ENCODE peak calls at places on chromosomes 5 and 9, in nine cellular contexts. G, X, O, E, S, V, J, Z and R are unnamed samples.

GRCh38 chr5:67303356-67303755 is 106.8 kb upstream of the CD180 start:
- DNase-seq in G (no peak), X (no peak), O (no peak), E (peak), S (no peak), V (peak), J (no peak), Z (no peak), R (no peak)

GRCh38 chr5:107359033-107359915 is 311.5 kb downstream of the EFNA5 start:
- DNase-seq in G (no peak), X (no peak), O (no peak), E (peak), S (no peak), V (peak), J (no peak), Z (no peak), R (no peak)

GRCh38 chr9:88106492-88106891 is 31.8 kb downstream of the SPATA31C2 start:
- DNase-seq in G (no peak), X (no peak), O (no peak), E (peak), S (no peak), V (no peak), J (peak), Z (peak), R (peak)

GRCh38 chr9:137028281-137029057 is 432 bp upstream of the ABCA2 start:
- DNase-seq in G (peak), X (peak), O (peak), E (peak), S (peak), V (peak), J (peak), Z (no peak), R (peak)

GRCh38 chr5:88979244-88979643 is 96.3 kb upstream of the MEF2C start:
- DNase-seq in G (no peak), X (no peak), O (no peak), E (peak), S (no peak), V (peak), J (no peak), Z (no peak), R (no peak)

GRCh38 chr5:62790348-62790747 is 211.7 kb downstream of the LRRC70 start:
- DNase-seq in G (no peak), X (no peak), O (no peak), E (peak), S (no peak), V (peak), J (no peak), Z (no peak), R (no peak)

GRCh38 chr5:54964405-54964804 is 21.0 kb downstream of the ESM1 start:
- DNase-seq in G (no peak), X (no peak), O (no peak), E (no peak), S (no peak), V (no peak), J (no peak), Z (no peak), R (no peak)

GRCh38 chr9:117938086-117938485 is 233.9 kb downstream of the TLR4 start:
- DNase-seq in G (no peak), X (no peak), O (no peak), E (no peak), S (no peak), V (no peak), J (no peak), Z (no peak), R (no peak)

GRCh38 chr5:107524111-107524510 is 146.6 kb downstream of the EFNA5 start:
- DNase-seq in G (no peak), X (no peak), O (no peak), E (no peak), S (no peak), V (peak), J (no peak), Z (no peak), R (no peak)

GRCh38 chr5:172444110-172444510 is 10.2 kb downstream of the SH3PXD2B start:
- DNase-seq in G (no peak), X (no peak), O (no peak), E (peak), S (no peak), V (peak), J (no peak), Z (no peak), R (no peak)

GRCh38 chr9:93093449-93094293 is 2.3 kb upstream of the CARD19 start:
- DNase-seq in G (no peak), X (peak), O (no peak), E (no peak), S (no peak), V (no peak), J (no peak), Z (no peak), R (no peak)

GRCh38 chr5:110401881-110402280 is 324.6 kb downstream of the TMEM232 start:
- DNase-seq in G (no peak), X (no peak), O (no peak), E (peak), S (no peak), V (peak), J (no peak), Z (no peak), R (no peak)

GRCh38 chr5:10320793-10321192 is 13.1 kb upstream of the CMBL start:
- DNase-seq in G (no peak), X (peak), O (no peak), E (no peak), S (no peak), V (no peak), J (no peak), Z (no peak), R (no peak)

GRCh38 chr9:91500509-91501011 is 76.9 kb upstream of the NFIL3 start:
- DNase-seq in G (no peak), X (no peak), O (no peak), E (peak), S (no peak), V (peak), J (no peak), Z (no peak), R (no peak)

GRCh38 chr9:134624827-134625181 is 16.8 kb upstream of the COL5A1 start:
- DNase-seq in G (no peak), X (peak), O (no peak), E (peak), S (no peak), V (peak), J (no peak), Z (no peak), R (no peak)

GRCh38 chr5:1468247-1468612 is 23.0 kb upstream of the SLC6A3 start:
- DNase-seq in G (no peak), X (peak), O (no peak), E (peak), S (no peak), V (no peak), J (no peak), Z (no peak), R (peak)

GRCh38 chr5:111074244-111074643 is 2.7 kb downstream of the TSLP start:
- DNase-seq in G (no peak), X (no peak), O (no peak), E (no peak), S (no peak), V (no peak), J (no peak), Z (no peak), R (no peak)

GRCh38 chr5:56567278-56567677 is 248.1 kb upstream of the MAP3K1 start:
- DNase-seq in G (no peak), X (no peak), O (no peak), E (no peak), S (no peak), V (no peak), J (no peak), Z (no peak), R (no peak)

GRCh38 chr9:120592210-120592609 is 12.2 kb upstream of the CDK5RAP2 start:
- DNase-seq in G (no peak), X (no peak), O (no peak), E (no peak), S (no peak), V (no peak), J (no peak), Z (no peak), R (no peak)

GRCh38 chr9:89635007-89635742 is 30.4 kb downstream of the GADD45G start:
- DNase-seq in G (no peak), X (no peak), O (no peak), E (peak), S (no peak), V (no peak), J (peak), Z (no peak), R (no peak)

GRCh38 chr9:92506184-92506857 is 24.0 kb upstream of the ASPN start:
- DNase-seq in G (no peak), X (no peak), O (no peak), E (peak), S (no peak), V (peak), J (no peak), Z (no peak), R (no peak)

GRCh38 chr5:6743161-6743560 is 29.9 kb downstream of the TENT4A start:
- DNase-seq in G (no peak), X (peak), O (no peak), E (no peak), S (no peak), V (no peak), J (no peak), Z (no peak), R (no peak)

GRCh38 chr9:121738969-121739368 is 87.5 kb downstream of the DAB2IP start:
- DNase-seq in G (no peak), X (no peak), O (no peak), E (no peak), S (no peak), V (no peak), J (no peak), Z (no peak), R (no peak)

GRCh38 chr5:68628082-68628796 is 412.7 kb downstream of the PIK3R1 start:
- DNase-seq in G (no peak), X (no peak), O (no peak), E (no peak), S (no peak), V (no peak), J (no peak), Z (no peak), R (no peak)

GRCh38 chr5:135312255-135312935 is 86.6 kb downstream of the MACROH2A1 start:
- DNase-seq in G (no peak), X (peak), O (no peak), E (no peak), S (no peak), V (no peak), J (no peak), Z (no peak), R (no peak)

GRCh38 chr9:114894206-114894605 is 36.2 kb downstream of the TNFSF8 start:
- DNase-seq in G (no peak), X (no peak), O (no peak), E (peak), S (no peak), V (no peak), J (no peak), Z (no peak), R (no peak)

GRCh38 chr9:212265-212664 is 2.4 kb upstream of the DOCK8 start:
- DNase-seq in G (no peak), X (no peak), O (no peak), E (no peak), S (no peak), V (no peak), J (no peak), Z (no peak), R (no peak)

GRCh38 chr9:92289708-92290390 is 3.6 kb downstream of the IARS1 start:
- DNase-seq in G (no peak), X (no peak), O (no peak), E (peak), S (no peak), V (peak), J (no peak), Z (no peak), R (no peak)

GRCh38 chr5:6728011-6728794 is 15.0 kb downstream of the TENT4A start:
- DNase-seq in G (no peak), X (no peak), O (no peak), E (no peak), S (no peak), V (no peak), J (peak), Z (no peak), R (peak)

GRCh38 chr9:133347515-133347984 is 381 bp downstream of the MED22 start:
- DNase-seq in G (no peak), X (no peak), O (no peak), E (no peak), S (peak), V (no peak), J (no peak), Z (no peak), R (peak)